ENCODE peak calls at places on chromosomes 4 and X, in seven cellular contexts. One of them, this sample, is unnamed.

GRCh38 chr4:7539659-7540058 is 104.9 kb upstream of the PSAPL1 start:
- DNase-seq in heart right ventricle: no peak
- DNase-seq in osteoblast: peak
- DNase-seq in GM12865: peak
- DNase-seq in astrocyte of the spinal cord: no peak
- DNase-seq in A673: peak
- DNase-seq in transverse colon: no peak
- DNase-seq in this sample: no peak

GRCh38 chr4:93764647-93765246 is 63.8 kb upstream of the ATOH1 start:
- DNase-seq in heart right ventricle: no peak
- DNase-seq in osteoblast: peak
- DNase-seq in GM12865: peak
- DNase-seq in astrocyte of the spinal cord: peak
- DNase-seq in A673: peak
- DNase-seq in transverse colon: no peak
- DNase-seq in this sample: peak

GRCh38 chrX:100363926-100364325 is 46.1 kb downstream of the PCDH19 start:
- DNase-seq in heart right ventricle: no peak
- DNase-seq in osteoblast: no peak
- DNase-seq in GM12865: no peak
- DNase-seq in astrocyte of the spinal cord: no peak
- DNase-seq in A673: peak
- DNase-seq in transverse colon: no peak
- DNase-seq in this sample: no peak

GRCh38 chrX:67544871-67545771 is 1.3 kb downstream of the AR start:
- DNase-seq in heart right ventricle: peak
- DNase-seq in osteoblast: peak
- DNase-seq in GM12865: no peak
- DNase-seq in astrocyte of the spinal cord: peak
- DNase-seq in A673: no peak
- DNase-seq in transverse colon: no peak
- DNase-seq in this sample: peak

GRCh38 chr4:86448891-86449290 is 89.0 kb upstream of the MAPK10 start:
- DNase-seq in heart right ventricle: no peak
- DNase-seq in osteoblast: no peak
- DNase-seq in GM12865: peak
- DNase-seq in astrocyte of the spinal cord: no peak
- DNase-seq in A673: no peak
- DNase-seq in transverse colon: no peak
- DNase-seq in this sample: no peak

GRCh38 chr4:78653655-78654054 is 102.1 kb downstream of the ANXA3 start:
- DNase-seq in heart right ventricle: no peak
- DNase-seq in osteoblast: no peak
- DNase-seq in GM12865: no peak
- DNase-seq in astrocyte of the spinal cord: no peak
- DNase-seq in A673: no peak
- DNase-seq in transverse colon: no peak
- DNase-seq in this sample: peak

GRCh38 chrX:8738588-8739189 is 6.8 kb upstream of the ANOS1 start:
- DNase-seq in heart right ventricle: no peak
- DNase-seq in osteoblast: no peak
- DNase-seq in GM12865: peak
- DNase-seq in astrocyte of the spinal cord: peak
- DNase-seq in A673: peak
- DNase-seq in transverse colon: peak
- DNase-seq in this sample: peak

GRCh38 chr4:4329496-4329895 is 39.4 kb downstream of the ZBTB49 start:
- DNase-seq in heart right ventricle: no peak
- DNase-seq in osteoblast: no peak
- DNase-seq in GM12865: no peak
- DNase-seq in astrocyte of the spinal cord: no peak
- DNase-seq in A673: no peak
- DNase-seq in transverse colon: no peak
- DNase-seq in this sample: no peak

GRCh38 chr4:84706286-84706685 is 123.4 kb downstream of the CDS1 start:
- DNase-seq in heart right ventricle: no peak
- DNase-seq in osteoblast: no peak
- DNase-seq in GM12865: no peak
- DNase-seq in astrocyte of the spinal cord: no peak
- DNase-seq in A673: no peak
- DNase-seq in transverse colon: no peak
- DNase-seq in this sample: no peak

GRCh38 chrX:41084360-41085104 is 713 bp upstream of the USP9X start:
- DNase-seq in heart right ventricle: peak
- DNase-seq in osteoblast: peak
- DNase-seq in GM12865: peak
- DNase-seq in astrocyte of the spinal cord: peak
- DNase-seq in A673: peak
- DNase-seq in transverse colon: peak
- DNase-seq in this sample: peak
- TF ChIP-seq CTCF in heart right ventricle: no peak
- TF ChIP-seq CTCF in osteoblast: no peak
- TF ChIP-seq CTCF in GM12865: no peak
- TF ChIP-seq CTCF in astrocyte of the spinal cord: no peak
- TF ChIP-seq CTCF in A673: no peak
- TF ChIP-seq CTCF in transverse colon: no peak
- TF ChIP-seq CTCF in this sample: no peak

GRCh38 chrX:53084863-53085262 is 2.7 kb downstream of the TSPYL2 start:
- DNase-seq in heart right ventricle: no peak
- DNase-seq in osteoblast: peak
- DNase-seq in GM12865: no peak
- DNase-seq in astrocyte of the spinal cord: no peak
- DNase-seq in A673: no peak
- DNase-seq in transverse colon: no peak
- DNase-seq in this sample: no peak
- H3K4me3 ChIP-seq in heart right ventricle: no peak
- H3K4me3 ChIP-seq in osteoblast: no peak
- H3K4me3 ChIP-seq in GM12865: no peak
- H3K4me3 ChIP-seq in astrocyte of the spinal cord: no peak
- H3K4me3 ChIP-seq in A673: no peak
- H3K4me3 ChIP-seq in transverse colon: no peak
- H3K4me3 ChIP-seq in this sample: no peak

DNA sequence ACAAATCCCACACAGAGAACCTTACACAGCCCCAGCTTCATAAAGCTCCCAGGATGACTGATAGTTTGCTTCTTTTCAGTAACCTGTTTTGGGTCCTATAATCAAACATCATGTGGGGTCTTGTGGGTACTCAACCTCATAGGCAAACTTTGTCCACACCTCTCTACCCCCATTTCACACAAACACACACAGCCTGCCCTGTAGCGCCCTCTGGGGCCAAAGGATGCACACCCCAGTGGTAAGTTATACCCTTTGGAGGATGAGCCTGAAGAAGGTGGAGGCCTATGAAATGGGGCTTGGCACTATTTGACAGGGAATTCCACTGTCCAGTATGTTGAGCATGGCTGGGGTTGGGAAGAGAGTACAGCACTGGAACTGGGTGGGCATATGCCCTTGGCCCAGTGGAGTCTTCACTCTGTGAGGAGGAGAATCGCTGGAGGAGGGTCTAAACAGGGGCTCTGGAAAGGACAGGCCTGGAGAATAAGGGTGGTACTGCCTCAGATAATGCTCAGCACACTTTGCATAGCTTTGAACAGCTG is 30.5 kb upstream of the COL25A1 start:
- DNase-seq in heart right ventricle: no peak
- DNase-seq in osteoblast: no peak
- DNase-seq in GM12865: peak
- DNase-seq in astrocyte of the spinal cord: no peak
- DNase-seq in A673: peak
- DNase-seq in transverse colon: no peak
- DNase-seq in this sample: peak
- TF ChIP-seq CTCF in heart right ventricle: peak
- TF ChIP-seq CTCF in osteoblast: peak
- TF ChIP-seq CTCF in GM12865: peak
- TF ChIP-seq CTCF in astrocyte of the spinal cord: peak
- TF ChIP-seq CTCF in A673: peak
- TF ChIP-seq CTCF in transverse colon: no peak
- TF ChIP-seq CTCF in this sample: peak

DNA sequence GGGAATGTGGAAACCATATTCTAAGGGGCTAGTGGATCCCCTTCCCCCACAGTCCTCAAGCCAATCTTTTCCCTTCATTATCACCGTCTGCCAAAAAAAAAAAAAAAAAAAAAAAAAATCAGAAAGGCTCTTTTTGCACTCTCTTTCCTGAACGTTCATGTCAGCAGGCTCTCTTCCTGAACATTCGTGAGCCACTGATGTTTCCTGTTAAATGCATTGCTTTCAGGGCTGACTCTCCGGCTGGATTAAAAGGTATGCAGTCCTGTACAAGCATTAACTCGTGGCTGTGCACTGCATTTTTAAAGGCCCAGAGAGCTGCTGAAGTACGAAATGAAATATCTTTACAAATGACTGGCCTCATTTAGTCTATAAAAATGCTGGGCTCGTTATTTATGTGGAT is 34.0 kb upstream of the TSPAN5 start:
- DNase-seq in heart right ventricle: no peak
- DNase-seq in osteoblast: no peak
- DNase-seq in GM12865: no peak
- DNase-seq in astrocyte of the spinal cord: no peak
- DNase-seq in A673: no peak
- DNase-seq in transverse colon: no peak
- DNase-seq in this sample: no peak
- H3K4me3 ChIP-seq in heart right ventricle: no peak
- H3K4me3 ChIP-seq in osteoblast: no peak
- H3K4me3 ChIP-seq in GM12865: no peak
- H3K4me3 ChIP-seq in astrocyte of the spinal cord: no peak
- H3K4me3 ChIP-seq in A673: no peak
- H3K4me3 ChIP-seq in transverse colon: no peak
- H3K4me3 ChIP-seq in this sample: no peak

GRCh38 chrX:47814853-47815252 is 21.8 kb upstream of the ZNF81 start:
- DNase-seq in heart right ventricle: no peak
- DNase-seq in osteoblast: peak
- DNase-seq in GM12865: no peak
- DNase-seq in astrocyte of the spinal cord: no peak
- DNase-seq in A673: no peak
- DNase-seq in transverse colon: peak
- DNase-seq in this sample: no peak
- TF ChIP-seq CTCF in heart right ventricle: no peak
- TF ChIP-seq CTCF in osteoblast: no peak
- TF ChIP-seq CTCF in GM12865: no peak
- TF ChIP-seq CTCF in astrocyte of the spinal cord: peak
- TF ChIP-seq CTCF in A673: no peak
- TF ChIP-seq CTCF in transverse colon: no peak
- TF ChIP-seq CTCF in this sample: peak

DNA sequence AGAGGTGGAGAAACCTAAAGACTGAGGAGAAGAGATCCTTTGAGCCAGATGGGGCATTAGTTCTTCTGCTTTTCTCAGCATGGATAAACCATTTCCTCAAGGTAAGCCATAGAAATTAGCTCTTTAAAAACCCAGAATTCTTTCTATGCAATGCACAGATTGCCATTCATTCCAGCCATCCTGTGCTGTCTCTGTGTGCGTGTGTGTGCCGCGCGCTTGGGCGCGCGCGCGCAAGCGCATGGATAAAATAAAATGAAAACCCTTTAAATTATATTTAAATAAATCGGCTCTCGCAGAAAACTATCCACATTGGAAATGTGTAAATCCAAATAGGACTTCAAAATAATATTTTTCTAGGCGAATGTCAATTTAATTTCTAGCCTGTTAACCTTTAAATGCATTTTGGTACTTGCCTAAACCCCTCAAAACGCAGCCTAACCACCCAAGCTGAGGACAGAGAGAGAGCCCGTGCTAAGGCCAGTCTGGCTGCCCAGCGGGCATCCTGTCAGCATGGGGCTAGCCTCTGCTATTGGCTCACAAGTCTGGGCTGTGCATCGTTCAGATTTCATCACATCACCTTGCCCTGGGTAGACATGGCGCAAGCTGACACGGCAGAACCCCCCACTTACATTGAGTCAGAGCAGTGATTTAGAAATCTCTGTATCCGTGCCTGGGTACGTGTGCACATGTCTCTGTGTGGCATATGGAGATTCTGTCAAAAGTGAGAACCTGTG is 112.9 kb upstream of the VAMP7 start:
- DNase-seq in heart right ventricle: no peak
- DNase-seq in osteoblast: peak
- DNase-seq in GM12865: no peak
- DNase-seq in astrocyte of the spinal cord: peak
- DNase-seq in A673: no peak
- DNase-seq in transverse colon: no peak
- DNase-seq in this sample: peak
- H3K4me3 ChIP-seq in heart right ventricle: peak
- H3K4me3 ChIP-seq in osteoblast: peak
- H3K4me3 ChIP-seq in GM12865: no peak
- H3K4me3 ChIP-seq in astrocyte of the spinal cord: peak
- H3K4me3 ChIP-seq in A673: peak
- H3K4me3 ChIP-seq in transverse colon: no peak
- H3K4me3 ChIP-seq in this sample: peak

GRCh38 chr4:128342762-128343161 is 55.1 kb upstream of the PGRMC2 start:
- DNase-seq in heart right ventricle: no peak
- DNase-seq in osteoblast: no peak
- DNase-seq in GM12865: no peak
- DNase-seq in astrocyte of the spinal cord: no peak
- DNase-seq in A673: no peak
- DNase-seq in transverse colon: no peak
- DNase-seq in this sample: no peak

GRCh38 chr4:128337863-128338262 is 50.2 kb upstream of the PGRMC2 start:
- DNase-seq in heart right ventricle: no peak
- DNase-seq in osteoblast: no peak
- DNase-seq in GM12865: no peak
- DNase-seq in astrocyte of the spinal cord: no peak
- DNase-seq in A673: no peak
- DNase-seq in transverse colon: no peak
- DNase-seq in this sample: no peak

GRCh38 chr4:128338634-128339355 is 51.2 kb upstream of the PGRMC2 start:
- DNase-seq in heart right ventricle: no peak
- DNase-seq in osteoblast: peak
- DNase-seq in GM12865: no peak
- DNase-seq in astrocyte of the spinal cord: peak
- DNase-seq in A673: no peak
- DNase-seq in transverse colon: no peak
- DNase-seq in this sample: peak

GRCh38 chr4:128345650-128346049 is 58.0 kb upstream of the PGRMC2 start:
- DNase-seq in heart right ventricle: no peak
- DNase-seq in osteoblast: no peak
- DNase-seq in GM12865: no peak
- DNase-seq in astrocyte of the spinal cord: no peak
- DNase-seq in A673: no peak
- DNase-seq in transverse colon: no peak
- DNase-seq in this sample: no peak

DNA sequence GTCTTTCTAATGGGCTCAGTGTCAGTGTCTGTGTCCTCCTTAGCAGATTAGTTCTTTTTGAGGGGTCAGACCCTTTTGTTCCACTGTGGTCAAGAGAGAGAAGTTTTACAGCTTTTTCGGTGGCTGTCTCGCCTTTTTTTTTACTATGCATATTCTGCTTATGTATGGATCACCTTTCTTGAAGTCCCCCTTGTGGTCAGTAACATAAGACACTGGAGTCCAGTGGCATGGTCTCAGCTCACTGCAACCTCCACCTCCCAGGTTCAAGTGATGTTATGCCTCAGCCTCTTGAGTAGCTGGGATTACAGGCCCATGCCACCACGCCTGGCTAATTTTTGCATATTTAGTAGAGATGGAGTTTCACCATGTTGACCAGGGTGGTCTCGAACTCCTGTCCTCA is 54.0 kb upstream of the PGRMC2 start:
- DNase-seq in heart right ventricle: no peak
- DNase-seq in osteoblast: no peak
- DNase-seq in GM12865: no peak
- DNase-seq in astrocyte of the spinal cord: no peak
- DNase-seq in A673: no peak
- DNase-seq in transverse colon: no peak
- DNase-seq in this sample: no peak
- TF ChIP-seq CTCF in heart right ventricle: no peak
- TF ChIP-seq CTCF in osteoblast: no peak
- TF ChIP-seq CTCF in GM12865: no peak
- TF ChIP-seq CTCF in astrocyte of the spinal cord: no peak
- TF ChIP-seq CTCF in A673: no peak
- TF ChIP-seq CTCF in transverse colon: no peak
- TF ChIP-seq CTCF in this sample: no peak